ENCODE peak calls at places on chromosomes 13 and 19, in eight cellular contexts. One of them, this sample, is unnamed.

GRCh38 chr13:93805736-93806135 is 579.1 kb downstream of the GPC6 start:
- DNase-seq in AG09309: no peak
- DNase-seq in nephron progenitor cell: no peak
- DNase-seq in dorsolateral prefrontal cortex: no peak
- DNase-seq in endodermal cell: no peak
- DNase-seq in neural crest cell: no peak
- DNase-seq in tibial artery: no peak
- DNase-seq in H9: no peak
- DNase-seq in this sample: no peak

GRCh38 chr19:42794751-42795150 is 29.3 kb upstream of the PSG8 start:
- DNase-seq in AG09309: no peak
- DNase-seq in nephron progenitor cell: no peak
- DNase-seq in dorsolateral prefrontal cortex: no peak
- DNase-seq in endodermal cell: no peak
- DNase-seq in neural crest cell: no peak
- DNase-seq in tibial artery: no peak
- DNase-seq in H9: no peak
- DNase-seq in this sample: no peak

GRCh38 chr19:17138937-17139598 is 63.5 kb downstream of the MYO9B start:
- DNase-seq in AG09309: no peak
- DNase-seq in nephron progenitor cell: no peak
- DNase-seq in dorsolateral prefrontal cortex: no peak
- DNase-seq in endodermal cell: no peak
- DNase-seq in neural crest cell: no peak
- DNase-seq in tibial artery: no peak
- DNase-seq in H9: no peak
- DNase-seq in this sample: no peak

GRCh38 chr19:23071087-23071511 is 45.7 kb upstream of the ZNF730 start:
- DNase-seq in AG09309: no peak
- DNase-seq in nephron progenitor cell: no peak
- DNase-seq in dorsolateral prefrontal cortex: no peak
- DNase-seq in endodermal cell: no peak
- DNase-seq in neural crest cell: no peak
- DNase-seq in tibial artery: no peak
- DNase-seq in H9: peak
- DNase-seq in this sample: peak

GRCh38 chr19:43310221-43310620 is 40.9 kb upstream of the PSG9 start:
- DNase-seq in AG09309: no peak
- DNase-seq in nephron progenitor cell: no peak
- DNase-seq in dorsolateral prefrontal cortex: no peak
- DNase-seq in endodermal cell: no peak
- DNase-seq in neural crest cell: no peak
- DNase-seq in tibial artery: no peak
- DNase-seq in H9: no peak
- DNase-seq in this sample: no peak

GRCh38 chr13:58343081-58343480 is 711.5 kb downstream of the PCDH17 start:
- DNase-seq in AG09309: no peak
- DNase-seq in nephron progenitor cell: no peak
- DNase-seq in dorsolateral prefrontal cortex: no peak
- DNase-seq in endodermal cell: no peak
- DNase-seq in neural crest cell: no peak
- DNase-seq in tibial artery: no peak
- DNase-seq in H9: no peak
- DNase-seq in this sample: no peak

GRCh38 chr13:26698392-26699196 is 62.0 kb downstream of the GPR12 start:
- DNase-seq in AG09309: peak
- DNase-seq in nephron progenitor cell: peak
- DNase-seq in dorsolateral prefrontal cortex: peak
- DNase-seq in endodermal cell: peak
- DNase-seq in neural crest cell: peak
- DNase-seq in tibial artery: peak
- DNase-seq in H9: peak
- DNase-seq in this sample: peak

GRCh38 chr13:49711218-49711863 is 20.1 kb upstream of the EBPL start:
- DNase-seq in AG09309: peak
- DNase-seq in nephron progenitor cell: no peak
- DNase-seq in dorsolateral prefrontal cortex: no peak
- DNase-seq in endodermal cell: no peak
- DNase-seq in neural crest cell: no peak
- DNase-seq in tibial artery: no peak
- DNase-seq in H9: no peak
- DNase-seq in this sample: no peak

GRCh38 chr13:74080762-74081161 is 53.4 kb downstream of the KLF12 start:
- DNase-seq in AG09309: no peak
- DNase-seq in nephron progenitor cell: no peak
- DNase-seq in dorsolateral prefrontal cortex: no peak
- DNase-seq in endodermal cell: no peak
- DNase-seq in neural crest cell: no peak
- DNase-seq in tibial artery: no peak
- DNase-seq in H9: no peak
- DNase-seq in this sample: no peak

GRCh38 chr19:11736696-11737095 is 2.0 kb downstream of the ZNF823 start:
- DNase-seq in AG09309: no peak
- DNase-seq in nephron progenitor cell: no peak
- DNase-seq in dorsolateral prefrontal cortex: no peak
- DNase-seq in endodermal cell: no peak
- DNase-seq in neural crest cell: no peak
- DNase-seq in tibial artery: peak
- DNase-seq in H9: no peak
- DNase-seq in this sample: peak

GRCh38 chr13:45873491-45874360 is 22.2 kb upstream of the SIAH3 start:
- DNase-seq in AG09309: no peak
- DNase-seq in nephron progenitor cell: no peak
- DNase-seq in dorsolateral prefrontal cortex: no peak
- DNase-seq in endodermal cell: peak
- DNase-seq in neural crest cell: no peak
- DNase-seq in tibial artery: no peak
- DNase-seq in H9: no peak
- DNase-seq in this sample: no peak

GRCh38 chr19:41997121-41997850 is 3.3 kb upstream of the ATP1A3 start:
- DNase-seq in AG09309: no peak
- DNase-seq in nephron progenitor cell: peak
- DNase-seq in dorsolateral prefrontal cortex: peak
- DNase-seq in endodermal cell: peak
- DNase-seq in neural crest cell: peak
- DNase-seq in tibial artery: no peak
- DNase-seq in H9: peak
- DNase-seq in this sample: peak

GRCh38 chr19:49361438-49362047 is 673 bp downstream of the TEAD2 start:
- DNase-seq in AG09309: peak
- DNase-seq in nephron progenitor cell: peak
- DNase-seq in dorsolateral prefrontal cortex: no peak
- DNase-seq in endodermal cell: peak
- DNase-seq in neural crest cell: peak
- DNase-seq in tibial artery: peak
- DNase-seq in H9: peak
- DNase-seq in this sample: peak

GRCh38 chr13:36395280-36395679 is 37.0 kb upstream of the CCNA1 start:
- DNase-seq in AG09309: peak
- DNase-seq in nephron progenitor cell: no peak
- DNase-seq in dorsolateral prefrontal cortex: no peak
- DNase-seq in endodermal cell: no peak
- DNase-seq in neural crest cell: no peak
- DNase-seq in tibial artery: no peak
- DNase-seq in H9: no peak
- DNase-seq in this sample: no peak
- TF ChIP-seq CTCF in AG09309: peak
- TF ChIP-seq CTCF in nephron progenitor cell: no peak
- TF ChIP-seq CTCF in dorsolateral prefrontal cortex: peak
- TF ChIP-seq CTCF in endodermal cell: peak
- TF ChIP-seq CTCF in neural crest cell: no peak
- TF ChIP-seq CTCF in tibial artery: peak
- TF ChIP-seq CTCF in H9: peak
- TF ChIP-seq CTCF in this sample: no peak

DNA sequence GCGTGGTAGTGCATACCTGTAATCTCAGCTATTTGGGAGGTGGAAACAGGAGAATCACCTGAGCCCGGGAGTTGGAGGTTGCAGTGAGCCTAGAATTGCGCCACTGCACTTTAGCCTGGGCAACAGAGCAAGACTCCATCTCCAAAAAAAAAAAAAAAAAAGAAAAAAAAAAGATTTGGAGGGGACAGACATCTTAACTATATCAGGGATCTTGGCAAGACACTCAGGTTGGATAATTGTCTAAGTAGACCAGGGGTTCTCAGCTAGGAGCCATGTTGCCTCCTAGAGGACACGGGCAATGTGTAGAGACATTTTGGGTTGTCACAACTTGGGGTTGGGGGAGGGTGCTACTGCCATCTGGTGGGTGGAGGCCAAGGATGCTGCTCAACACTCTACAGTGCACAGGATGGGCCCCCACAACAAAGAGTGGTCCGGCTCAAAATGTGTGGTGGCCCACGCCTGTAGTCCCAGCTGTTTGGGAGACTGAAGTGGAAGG is 1.9 kb upstream of the ZNF580 start:
- DNase-seq in AG09309: no peak
- DNase-seq in nephron progenitor cell: no peak
- DNase-seq in dorsolateral prefrontal cortex: no peak
- DNase-seq in endodermal cell: peak
- DNase-seq in neural crest cell: peak
- DNase-seq in tibial artery: no peak
- DNase-seq in H9: peak
- DNase-seq in this sample: no peak
- TF ChIP-seq CTCF in AG09309: peak
- TF ChIP-seq CTCF in nephron progenitor cell: peak
- TF ChIP-seq CTCF in dorsolateral prefrontal cortex: peak
- TF ChIP-seq CTCF in endodermal cell: peak
- TF ChIP-seq CTCF in neural crest cell: peak
- TF ChIP-seq CTCF in tibial artery: peak
- TF ChIP-seq CTCF in H9: peak
- TF ChIP-seq CTCF in this sample: peak

GRCh38 chr19:5330307-5330720 is 10.3 kb downstream of the PTPRS start:
- DNase-seq in AG09309: no peak
- DNase-seq in nephron progenitor cell: no peak
- DNase-seq in dorsolateral prefrontal cortex: no peak
- DNase-seq in endodermal cell: no peak
- DNase-seq in neural crest cell: no peak
- DNase-seq in tibial artery: no peak
- DNase-seq in H9: no peak
- DNase-seq in this sample: peak

GRCh38 chr19:5329141-5329540 is 11.5 kb downstream of the PTPRS start:
- DNase-seq in AG09309: no peak
- DNase-seq in nephron progenitor cell: no peak
- DNase-seq in dorsolateral prefrontal cortex: no peak
- DNase-seq in endodermal cell: no peak
- DNase-seq in neural crest cell: no peak
- DNase-seq in tibial artery: no peak
- DNase-seq in H9: no peak
- DNase-seq in this sample: no peak

GRCh38 chr19:5326545-5326944 is 14.1 kb downstream of the PTPRS start:
- DNase-seq in AG09309: no peak
- DNase-seq in nephron progenitor cell: no peak
- DNase-seq in dorsolateral prefrontal cortex: no peak
- DNase-seq in endodermal cell: no peak
- DNase-seq in neural crest cell: no peak
- DNase-seq in tibial artery: no peak
- DNase-seq in H9: no peak
- DNase-seq in this sample: no peak

GRCh38 chr19:5324947-5325346 is 15.7 kb downstream of the PTPRS start:
- DNase-seq in AG09309: no peak
- DNase-seq in nephron progenitor cell: no peak
- DNase-seq in dorsolateral prefrontal cortex: no peak
- DNase-seq in endodermal cell: no peak
- DNase-seq in neural crest cell: no peak
- DNase-seq in tibial artery: no peak
- DNase-seq in H9: no peak
- DNase-seq in this sample: no peak

GRCh38 chr19:5326986-5327623 is 13.5 kb downstream of the PTPRS start:
- DNase-seq in AG09309: no peak
- DNase-seq in nephron progenitor cell: no peak
- DNase-seq in dorsolateral prefrontal cortex: no peak
- DNase-seq in endodermal cell: peak
- DNase-seq in neural crest cell: no peak
- DNase-seq in tibial artery: no peak
- DNase-seq in H9: no peak
- DNase-seq in this sample: no peak
- TF ChIP-seq CTCF in AG09309: no peak
- TF ChIP-seq CTCF in nephron progenitor cell: no peak
- TF ChIP-seq CTCF in dorsolateral prefrontal cortex: no peak
- TF ChIP-seq CTCF in endodermal cell: peak
- TF ChIP-seq CTCF in neural crest cell: no peak
- TF ChIP-seq CTCF in tibial artery: no peak
- TF ChIP-seq CTCF in H9: peak
- TF ChIP-seq CTCF in this sample: no peak

GRCh38 chr13:84132491-84132890 is 250.2 kb upstream of the SLITRK1 start:
- DNase-seq in AG09309: no peak
- DNase-seq in nephron progenitor cell: no peak
- DNase-seq in dorsolateral prefrontal cortex: no peak
- DNase-seq in endodermal cell: no peak
- DNase-seq in neural crest cell: no peak
- DNase-seq in tibial artery: no peak
- DNase-seq in H9: no peak
- DNase-seq in this sample: no peak

GRCh38 chr13:84126671-84127171 is 244.4 kb upstream of the SLITRK1 start:
- DNase-seq in AG09309: no peak
- DNase-seq in nephron progenitor cell: no peak
- DNase-seq in dorsolateral prefrontal cortex: no peak
- DNase-seq in endodermal cell: no peak
- DNase-seq in neural crest cell: no peak
- DNase-seq in tibial artery: no peak
- DNase-seq in H9: no peak
- DNase-seq in this sample: no peak

GRCh38 chr13:84131249-84131648 is 249.0 kb upstream of the SLITRK1 start:
- DNase-seq in AG09309: no peak
- DNase-seq in nephron progenitor cell: no peak
- DNase-seq in dorsolateral prefrontal cortex: no peak
- DNase-seq in endodermal cell: no peak
- DNase-seq in neural crest cell: no peak
- DNase-seq in tibial artery: no peak
- DNase-seq in H9: no peak
- DNase-seq in this sample: no peak

GRCh38 chr13:84130739-84131138 is 248.5 kb upstream of the SLITRK1 start:
- DNase-seq in AG09309: no peak
- DNase-seq in nephron progenitor cell: no peak
- DNase-seq in dorsolateral prefrontal cortex: no peak
- DNase-seq in endodermal cell: no peak
- DNase-seq in neural crest cell: no peak
- DNase-seq in tibial artery: no peak
- DNase-seq in H9: no peak
- DNase-seq in this sample: no peak

GRCh38 chr13:84127597-84128128 is 245.4 kb upstream of the SLITRK1 start:
- DNase-seq in AG09309: no peak
- DNase-seq in nephron progenitor cell: no peak
- DNase-seq in dorsolateral prefrontal cortex: no peak
- DNase-seq in endodermal cell: no peak
- DNase-seq in neural crest cell: no peak
- DNase-seq in tibial artery: no peak
- DNase-seq in H9: no peak
- DNase-seq in this sample: no peak
- TF ChIP-seq CTCF in AG09309: no peak
- TF ChIP-seq CTCF in nephron progenitor cell: no peak
- TF ChIP-seq CTCF in dorsolateral prefrontal cortex: no peak
- TF ChIP-seq CTCF in endodermal cell: no peak
- TF ChIP-seq CTCF in neural crest cell: no peak
- TF ChIP-seq CTCF in tibial artery: no peak
- TF ChIP-seq CTCF in H9: no peak
- TF ChIP-seq CTCF in this sample: no peak

GRCh38 chr19:39113199-39113598 is 12.4 kb upstream of the PAK4 start:
- DNase-seq in AG09309: no peak
- DNase-seq in nephron progenitor cell: no peak
- DNase-seq in dorsolateral prefrontal cortex: no peak
- DNase-seq in endodermal cell: no peak
- DNase-seq in neural crest cell: no peak
- DNase-seq in tibial artery: no peak
- DNase-seq in H9: no peak
- DNase-seq in this sample: no peak
- TF ChIP-seq CTCF in AG09309: no peak
- TF ChIP-seq CTCF in nephron progenitor cell: no peak
- TF ChIP-seq CTCF in dorsolateral prefrontal cortex: no peak
- TF ChIP-seq CTCF in endodermal cell: no peak
- TF ChIP-seq CTCF in neural crest cell: no peak
- TF ChIP-seq CTCF in tibial artery: no peak
- TF ChIP-seq CTCF in H9: no peak
- TF ChIP-seq CTCF in this sample: no peak

This sample was measured in GM13977.